ENCODE peak calls at places on chromosome 9, in four cellular contexts. E, Y, V and N are unnamed samples.

GRCh38 chr9:130330202-130330601 is 64.6 kb downstream of the HMCN2 start:
- DNase-seq in E (no peak), Y (no peak), V (no peak), N (no peak)

GRCh38 chr9:134564431-134565170 is 77.0 kb upstream of the COL5A1 start:
- DNase-seq in E (no peak), Y (no peak), V (no peak), N (no peak)

GRCh38 chr9:26219961-26220360 is 541.7 kb upstream of the TUSC1 start:
- DNase-seq in E (no peak), Y (no peak), V (no peak), N (no peak)

GRCh38 chr9:136283291-136284235 is 20.3 kb downstream of the CCDC187 start:
- DNase-seq in E (peak), Y (peak), V (peak), N (peak)

GRCh38 chr9:97632406-97632991 is 669 bp downstream of the TSTD2 start:
- DNase-seq in E (no peak), Y (no peak), V (no peak), N (no peak)

GRCh38 chr9:104850771-104851170 is 77.2 kb downstream of the ABCA1 start:
- DNase-seq in E (no peak), Y (no peak), V (no peak), N (no peak)

GRCh38 chr9:83934569-83935275 is 13.5 kb upstream of the KIF27 start:
- DNase-seq in E (no peak), Y (no peak), V (no peak), N (no peak)

GRCh38 chr9:110115868-110116542 is 92.0 kb downstream of the C9orf152 start:
- DNase-seq in E (no peak), Y (peak), V (no peak), N (no peak)

GRCh38 chr9:95078934-95079333 is 238.6 kb downstream of the FANCC start:
- DNase-seq in E (no peak), Y (no peak), V (no peak), N (no peak)

GRCh38 chr9:78029601-78030552 is 1.7 kb downstream of the GNAQ start:
- DNase-seq in E (no peak), Y (no peak), V (peak), N (peak)

GRCh38 chr9:17081351-17081750 is 53.5 kb upstream of the CNTLN start:
- DNase-seq in E (no peak), Y (no peak), V (no peak), N (no peak)

GRCh38 chr9:128094950-128095544 is 27.0 kb downstream of the SLC25A25 start:
- DNase-seq in E (no peak), Y (no peak), V (no peak), N (no peak)

GRCh38 chr9:133960568-133961129 is 31.5 kb downstream of the VAV2 start:
- DNase-seq in E (no peak), Y (no peak), V (no peak), N (no peak)

GRCh38 chr9:116594552-116594951 is 92.6 kb upstream of the TRIM32 start:
- DNase-seq in E (no peak), Y (no peak), V (no peak), N (no peak)

GRCh38 chr9:107488400-107489143 is 997 bp downstream of the KLF4 start:
- DNase-seq in E (no peak), Y (no peak), V (no peak), N (peak)

GRCh38 chr9:112396416-112396815 is 16.5 kb downstream of the HSDL2 start:
- DNase-seq in E (no peak), Y (no peak), V (no peak), N (no peak)

GRCh38 chr9:119556129-119556875 is 187.1 kb upstream of the BRINP1 start:
- DNase-seq in E (no peak), Y (peak), V (peak), N (peak)

GRCh38 chr9:80125731-80126264 is 554.0 kb downstream of the TLE4 start:
- DNase-seq in E (no peak), Y (no peak), V (no peak), N (no peak)

GRCh38 chr9:22363421-22363887 is 83.2 kb upstream of the DMRTA1 start:
- DNase-seq in E (no peak), Y (no peak), V (no peak), N (no peak)

GRCh38 chr9:86660146-86660545 is 287.2 kb downstream of the GAS1 start:
- DNase-seq in E (no peak), Y (no peak), V (no peak), N (no peak)

GRCh38 chr9:133835273-133835901 is 97.2 kb upstream of the SARDH start:
- DNase-seq in E (no peak), Y (no peak), V (no peak), N (no peak)

GRCh38 chr9:7320139-7320538 is 479.4 kb downstream of the DMAC1 start:
- DNase-seq in E (no peak), Y (no peak), V (peak), N (no peak)

GRCh38 chr9:37390759-37391158 is 31.7 kb upstream of the GRHPR start:
- DNase-seq in E (peak), Y (peak), V (peak), N (peak)

GRCh38 chr9:108609227-108609894 is 246.4 kb downstream of the ACTL7B start:
- DNase-seq in E (no peak), Y (no peak), V (no peak), N (no peak)

GRCh38 chr9:136209786-136210185 is 4.9 kb upstream of the LHX3 start:
- DNase-seq in E (no peak), Y (no peak), V (no peak), N (no peak)

DNA sequence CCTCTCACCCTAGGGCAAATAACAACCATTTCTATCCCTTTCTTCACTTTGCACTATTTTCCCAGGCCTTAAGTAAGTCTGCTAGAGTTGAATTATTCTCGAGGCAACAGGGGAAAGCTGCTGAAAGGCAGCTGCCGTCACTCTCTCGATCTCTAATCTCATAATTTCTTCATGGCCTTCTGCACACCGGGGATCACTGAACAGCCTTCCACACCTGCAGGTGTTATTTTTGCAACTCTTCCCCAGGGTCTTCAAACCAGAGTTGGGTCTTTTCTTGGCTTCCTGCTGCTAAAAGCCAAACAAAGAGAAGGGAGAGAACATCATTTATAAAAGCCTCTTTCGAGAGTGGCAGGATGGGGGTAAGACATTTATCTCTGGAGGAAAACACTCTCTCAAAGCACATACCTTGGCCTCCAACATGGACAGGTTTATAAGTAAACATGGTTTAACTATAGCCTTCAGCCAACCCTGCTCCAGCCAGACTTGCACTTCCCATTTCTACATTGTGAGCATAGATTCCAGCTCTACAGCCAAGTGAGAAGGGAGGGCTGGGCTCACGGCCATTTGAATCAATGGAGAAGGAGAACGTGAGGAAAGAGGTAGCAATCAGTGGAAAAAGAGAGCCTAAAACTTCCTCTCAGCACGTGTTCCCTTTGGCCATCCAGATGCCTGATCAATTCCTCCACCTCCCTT is 465.0 kb downstream of the TLE1 start:
- DNase-seq in E (no peak), Y (no peak), V (no peak), N (no peak)
- TF ChIP-seq TARDBP in E (no peak), Y (no peak), V (no peak), N (no peak)

DNA sequence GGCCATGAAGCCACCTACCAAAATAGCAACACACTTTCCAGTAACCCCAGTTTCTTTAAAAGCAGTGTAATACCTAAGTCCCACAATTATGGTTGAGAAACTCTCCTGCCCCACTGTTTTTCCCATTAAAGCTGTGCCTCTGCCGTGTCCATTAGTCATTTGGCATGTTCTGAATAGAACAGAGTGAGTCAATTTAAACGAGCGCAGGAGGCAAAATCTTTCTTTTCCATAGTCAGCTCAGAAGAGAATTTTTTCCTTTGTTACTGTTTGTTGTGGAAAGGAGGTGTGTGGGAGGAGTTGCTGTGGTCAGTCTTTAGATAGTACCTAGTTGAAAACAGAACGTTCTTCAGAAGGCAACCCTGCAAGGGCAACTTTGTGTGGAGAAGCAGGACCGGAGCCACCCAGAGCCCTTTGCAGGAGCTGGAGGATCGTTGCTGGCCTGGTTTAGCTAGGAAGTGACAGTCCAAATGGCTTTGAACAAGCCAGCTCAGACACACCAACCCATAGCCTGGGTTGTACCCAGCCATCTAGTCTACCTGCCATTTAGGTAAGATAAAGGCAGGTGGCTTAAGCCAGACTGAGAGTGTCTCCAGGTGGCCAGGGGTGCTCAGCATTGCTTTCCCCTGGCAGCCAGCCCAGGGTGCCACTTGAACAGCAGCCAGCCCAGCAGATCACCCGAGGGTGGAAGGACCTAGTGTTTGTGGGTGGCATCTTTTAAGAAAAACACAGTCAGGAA is 30.4 kb downstream of the GADD45G start:
- DNase-seq in E (no peak), Y (no peak), V (no peak), N (no peak)
- TF ChIP-seq TARDBP in E (no peak), Y (no peak), V (no peak), N (no peak)

GRCh38 chr9:13587581-13587980 is 308.1 kb upstream of the MPDZ start:
- DNase-seq in E (no peak), Y (no peak), V (no peak), N (no peak)
- TF ChIP-seq TARDBP in E (no peak), Y (no peak), V (no peak), N (no peak)

GRCh38 chr9:124776613-124776951 is 351 bp upstream of the OLFML2A start:
- DNase-seq in E (no peak), Y (no peak), V (no peak), N (no peak)

GRCh38 chr9:124771867-124772621 is 933 bp upstream of the NR6A1 start:
- DNase-seq in E (no peak), Y (peak), V (peak), N (peak)

GRCh38 chr9:124776952-124777645 is at the start of gene OLFML2A:
- DNase-seq in E (no peak), Y (no peak), V (no peak), N (peak)

GRCh38 chr9:124773473-124774130 is 2.5 kb upstream of the NR6A1 start:
- DNase-seq in E (no peak), Y (no peak), V (no peak), N (no peak)

GRCh38 chr9:124774131-124774978 is 2.6 kb upstream of the OLFML2A start:
- DNase-seq in E (peak), Y (peak), V (peak), N (peak)
- TF ChIP-seq TARDBP in E (no peak), Y (no peak), V (no peak), N (no peak)

DNA sequence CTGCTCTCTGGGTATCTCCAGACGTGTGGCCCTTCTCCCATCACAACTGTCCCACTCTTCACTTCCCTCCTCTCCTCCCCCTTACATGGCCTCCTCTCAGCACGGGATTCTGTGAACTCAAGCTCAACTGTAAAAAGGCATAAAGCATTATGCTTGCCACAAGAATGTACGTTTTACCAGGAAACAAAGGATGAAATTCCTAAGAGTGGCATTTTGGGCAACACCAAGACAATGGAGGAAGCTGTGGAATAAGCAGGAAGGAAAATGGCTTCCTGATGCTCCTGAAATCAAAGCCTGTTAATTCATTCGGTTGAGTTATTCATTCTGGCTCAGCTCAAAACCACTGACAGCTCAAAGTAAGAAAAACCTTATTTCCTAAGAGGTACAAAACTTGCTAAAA is 40.9 kb upstream of the DMRT1 start:
- DNase-seq in E (no peak), Y (no peak), V (no peak), N (no peak)
- TF ChIP-seq TARDBP in E (no peak), Y (no peak), V (no peak), N (no peak)

GRCh38 chr9:90964101-90965020 is 162.7 kb downstream of the SYK start:
- DNase-seq in E (no peak), Y (peak), V (peak), N (no peak)
- TF ChIP-seq TARDBP in E (no peak), Y (no peak), V (no peak), N (no peak)

GRCh38 chr9:93648181-93648580 is 71.8 kb downstream of the PHF2 start:
- DNase-seq in E (no peak), Y (no peak), V (no peak), N (no peak)

GRCh38 chr9:93646640-93647178 is 70.3 kb downstream of the PHF2 start:
- DNase-seq in E (no peak), Y (no peak), V (no peak), N (no peak)

GRCh38 chr9:93649610-93650261 is 73.4 kb downstream of the PHF2 start:
- DNase-seq in E (no peak), Y (no peak), V (no peak), N (no peak)

GRCh38 chr9:93650448-93650847 is 74.1 kb downstream of the PHF2 start:
- DNase-seq in E (no peak), Y (no peak), V (no peak), N (no peak)

DNA sequence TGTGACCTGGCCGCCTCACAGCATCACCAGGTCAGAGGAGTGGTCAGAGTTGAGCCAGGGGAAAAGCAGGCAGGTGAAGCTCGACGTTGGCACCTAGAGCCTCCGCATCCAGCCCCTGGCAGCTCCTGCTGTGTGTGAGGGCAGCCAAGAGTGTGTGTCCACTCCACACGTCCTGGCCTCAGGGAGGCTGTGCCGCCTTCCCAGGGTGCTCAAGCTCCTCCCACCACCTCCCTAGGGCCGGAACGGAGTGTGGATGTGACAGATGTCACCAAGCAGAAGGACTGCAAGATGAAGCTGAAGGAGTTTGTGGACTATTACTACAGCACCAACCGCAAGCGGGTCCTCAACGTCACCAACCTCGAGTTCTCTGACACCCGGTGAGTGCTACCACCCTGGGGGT is 72.5 kb downstream of the PHF2 start:
- DNase-seq in E (no peak), Y (no peak), V (no peak), N (no peak)
- TF ChIP-seq TARDBP in E (no peak), Y (no peak), V (no peak), N (no peak)

GRCh38 chr9:69758001-69758730 is 1.6 kb downstream of the PTAR1 start:
- DNase-seq in E (no peak), Y (no peak), V (no peak), N (no peak)
- TF ChIP-seq TARDBP in E (no peak), Y (no peak), V (no peak), N (no peak)

DNA sequence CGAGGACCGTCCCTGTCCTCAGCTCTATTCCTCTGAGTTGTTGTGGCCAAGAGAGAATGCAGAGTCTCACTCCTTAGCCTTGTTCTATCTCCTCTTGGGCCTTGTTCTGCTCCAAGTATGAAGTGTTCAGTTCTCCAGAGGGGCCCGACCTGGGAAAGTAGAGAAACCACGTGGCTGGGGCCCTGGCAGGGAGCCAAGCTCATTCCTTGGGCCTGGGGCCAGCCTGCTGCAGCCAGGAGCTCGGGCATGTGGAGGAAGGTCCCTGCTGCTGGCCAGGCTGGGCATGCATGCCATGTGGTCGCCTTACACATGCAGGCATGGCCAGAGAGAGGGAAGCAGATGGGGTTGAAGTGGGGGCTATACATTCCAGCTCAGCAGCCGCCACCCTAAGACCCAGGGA is 60.7 kb downstream of the COL27A1 start:
- DNase-seq in E (no peak), Y (no peak), V (no peak), N (peak)
- TF ChIP-seq TARDBP in E (no peak), Y (no peak), V (no peak), N (no peak)